ENCODE peak calls at places on chromosome 18, in nine cellular contexts. One of them, this sample, is unnamed.

GRCh38 chr18:68417166-68417776 is 297.6 kb downstream of the TMX3 start:
- DNase-seq in spleen: no peak
- DNase-seq in Calu3: no peak
- DNase-seq in AG10803: no peak
- DNase-seq in fibroblast of mammary gland: no peak
- DNase-seq in foreskin keratinocyte: no peak
- DNase-seq in uterus: no peak
- DNase-seq in brain microvascular endothelial cell: no peak
- DNase-seq in upper lobe of right lung: no peak
- DNase-seq in this sample: no peak

GRCh38 chr18:76388261-76388660 is 106.8 kb downstream of the ZNF516 start:
- DNase-seq in spleen: no peak
- DNase-seq in Calu3: no peak
- DNase-seq in AG10803: no peak
- DNase-seq in fibroblast of mammary gland: no peak
- DNase-seq in foreskin keratinocyte: no peak
- DNase-seq in uterus: no peak
- DNase-seq in brain microvascular endothelial cell: no peak
- DNase-seq in upper lobe of right lung: no peak
- DNase-seq in this sample: no peak

GRCh38 chr18:32300914-32301313 is 111.1 kb downstream of the MEP1B start:
- DNase-seq in spleen: no peak
- DNase-seq in Calu3: no peak
- DNase-seq in AG10803: peak
- DNase-seq in fibroblast of mammary gland: peak
- DNase-seq in foreskin keratinocyte: no peak
- DNase-seq in uterus: no peak
- DNase-seq in brain microvascular endothelial cell: no peak
- DNase-seq in upper lobe of right lung: no peak
- DNase-seq in this sample: no peak

GRCh38 chr18:76654536-76654935 is 159.5 kb upstream of the ZNF516 start:
- DNase-seq in spleen: no peak
- DNase-seq in Calu3: no peak
- DNase-seq in AG10803: peak
- DNase-seq in fibroblast of mammary gland: peak
- DNase-seq in foreskin keratinocyte: no peak
- DNase-seq in uterus: no peak
- DNase-seq in brain microvascular endothelial cell: no peak
- DNase-seq in upper lobe of right lung: no peak
- DNase-seq in this sample: no peak

GRCh38 chr18:73564073-73564472 is 583.6 kb downstream of the FBXO15 start:
- DNase-seq in spleen: no peak
- DNase-seq in Calu3: peak
- DNase-seq in AG10803: peak
- DNase-seq in fibroblast of mammary gland: peak
- DNase-seq in foreskin keratinocyte: peak
- DNase-seq in uterus: no peak
- DNase-seq in brain microvascular endothelial cell: peak
- DNase-seq in upper lobe of right lung: no peak
- DNase-seq in this sample: no peak

GRCh38 chr18:77115461-77115907 is 17.1 kb downstream of the MBP start:
- DNase-seq in spleen: no peak
- DNase-seq in Calu3: peak
- DNase-seq in AG10803: no peak
- DNase-seq in fibroblast of mammary gland: no peak
- DNase-seq in foreskin keratinocyte: no peak
- DNase-seq in uterus: peak
- DNase-seq in brain microvascular endothelial cell: no peak
- DNase-seq in upper lobe of right lung: no peak
- DNase-seq in this sample: no peak

GRCh38 chr18:54671291-54671881 is 80.3 kb downstream of the DYNAP start:
- DNase-seq in spleen: no peak
- DNase-seq in Calu3: peak
- DNase-seq in AG10803: peak
- DNase-seq in fibroblast of mammary gland: peak
- DNase-seq in foreskin keratinocyte: peak
- DNase-seq in uterus: no peak
- DNase-seq in brain microvascular endothelial cell: peak
- DNase-seq in upper lobe of right lung: no peak
- DNase-seq in this sample: peak

GRCh38 chr18:57915848-57916596 is 112.9 kb upstream of the ATP8B1 start:
- DNase-seq in spleen: no peak
- DNase-seq in Calu3: peak
- DNase-seq in AG10803: no peak
- DNase-seq in fibroblast of mammary gland: no peak
- DNase-seq in foreskin keratinocyte: no peak
- DNase-seq in uterus: no peak
- DNase-seq in brain microvascular endothelial cell: no peak
- DNase-seq in upper lobe of right lung: no peak
- DNase-seq in this sample: no peak

GRCh38 chr18:79246309-79247108 is 149.2 kb upstream of the NFATC1 start:
- DNase-seq in spleen: peak
- DNase-seq in Calu3: peak
- DNase-seq in AG10803: peak
- DNase-seq in fibroblast of mammary gland: peak
- DNase-seq in foreskin keratinocyte: peak
- DNase-seq in uterus: peak
- DNase-seq in brain microvascular endothelial cell: peak
- DNase-seq in upper lobe of right lung: peak
- DNase-seq in this sample: peak

GRCh38 chr18:77106331-77106730 is 26.3 kb downstream of the MBP start:
- DNase-seq in spleen: no peak
- DNase-seq in Calu3: no peak
- DNase-seq in AG10803: no peak
- DNase-seq in fibroblast of mammary gland: no peak
- DNase-seq in foreskin keratinocyte: no peak
- DNase-seq in uterus: no peak
- DNase-seq in brain microvascular endothelial cell: no peak
- DNase-seq in upper lobe of right lung: peak
- DNase-seq in this sample: no peak

GRCh38 chr18:29741481-29741880 is 1301.1 kb downstream of the DSC3 start:
- DNase-seq in spleen: no peak
- DNase-seq in Calu3: no peak
- DNase-seq in AG10803: no peak
- DNase-seq in fibroblast of mammary gland: no peak
- DNase-seq in foreskin keratinocyte: no peak
- DNase-seq in uterus: no peak
- DNase-seq in brain microvascular endothelial cell: no peak
- DNase-seq in upper lobe of right lung: no peak
- DNase-seq in this sample: no peak

GRCh38 chr18:36692909-36693308 is 135.9 kb downstream of the TPGS2 start:
- DNase-seq in spleen: no peak
- DNase-seq in Calu3: no peak
- DNase-seq in AG10803: peak
- DNase-seq in fibroblast of mammary gland: peak
- DNase-seq in foreskin keratinocyte: no peak
- DNase-seq in uterus: no peak
- DNase-seq in brain microvascular endothelial cell: no peak
- DNase-seq in upper lobe of right lung: no peak
- DNase-seq in this sample: no peak

GRCh38 chr18:76977108-76977621 is 154.8 kb downstream of the ZNF236 start:
- DNase-seq in spleen: no peak
- DNase-seq in Calu3: no peak
- DNase-seq in AG10803: no peak
- DNase-seq in fibroblast of mammary gland: no peak
- DNase-seq in foreskin keratinocyte: no peak
- DNase-seq in uterus: no peak
- DNase-seq in brain microvascular endothelial cell: no peak
- DNase-seq in upper lobe of right lung: peak
- DNase-seq in this sample: no peak

GRCh38 chr18:5463390-5463789 is 80.4 kb downstream of the EPB41L3 start:
- DNase-seq in spleen: no peak
- DNase-seq in Calu3: no peak
- DNase-seq in AG10803: peak
- DNase-seq in fibroblast of mammary gland: peak
- DNase-seq in foreskin keratinocyte: no peak
- DNase-seq in uterus: peak
- DNase-seq in brain microvascular endothelial cell: peak
- DNase-seq in upper lobe of right lung: peak
- DNase-seq in this sample: no peak

GRCh38 chr18:27839141-27839540 is 337.8 kb downstream of the CDH2 start:
- DNase-seq in spleen: no peak
- DNase-seq in Calu3: peak
- DNase-seq in AG10803: peak
- DNase-seq in fibroblast of mammary gland: peak
- DNase-seq in foreskin keratinocyte: peak
- DNase-seq in uterus: no peak
- DNase-seq in brain microvascular endothelial cell: peak
- DNase-seq in upper lobe of right lung: no peak
- DNase-seq in this sample: no peak

GRCh38 chr18:3058328-3059191 is 45.6 kb upstream of the LPIN2 start:
- DNase-seq in spleen: no peak
- DNase-seq in Calu3: no peak
- DNase-seq in AG10803: no peak
- DNase-seq in fibroblast of mammary gland: no peak
- DNase-seq in foreskin keratinocyte: no peak
- DNase-seq in uterus: no peak
- DNase-seq in brain microvascular endothelial cell: no peak
- DNase-seq in upper lobe of right lung: no peak
- DNase-seq in this sample: no peak

DNA sequence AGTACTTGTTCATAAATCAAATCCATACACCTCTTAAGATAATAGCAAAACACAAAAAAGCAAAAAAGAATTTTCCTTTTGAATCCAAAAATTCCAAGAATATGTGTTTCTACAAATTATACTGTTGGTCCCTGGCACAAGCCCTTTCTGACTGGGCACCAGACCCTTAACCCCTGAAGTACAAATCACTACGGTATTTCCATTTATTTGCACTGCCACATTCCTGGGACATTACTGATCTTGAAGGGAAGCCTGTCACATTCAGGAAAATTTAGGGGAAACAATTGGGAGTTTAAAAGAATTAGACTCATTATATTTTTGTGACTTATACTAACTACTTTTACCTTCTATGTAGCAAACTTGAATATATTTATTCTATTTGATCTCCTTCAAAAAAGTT is 98.8 kb downstream of the ZNF521 start:
- DNase-seq in spleen: no peak
- DNase-seq in Calu3: no peak
- DNase-seq in AG10803: peak
- DNase-seq in fibroblast of mammary gland: no peak
- DNase-seq in foreskin keratinocyte: no peak
- DNase-seq in uterus: no peak
- DNase-seq in brain microvascular endothelial cell: no peak
- DNase-seq in upper lobe of right lung: no peak
- DNase-seq in this sample: no peak
- TF ChIP-seq CTCF in spleen: no peak
- TF ChIP-seq CTCF in Calu3: no peak
- TF ChIP-seq CTCF in AG10803: no peak
- TF ChIP-seq CTCF in fibroblast of mammary gland: no peak
- TF ChIP-seq CTCF in foreskin keratinocyte: no peak
- TF ChIP-seq CTCF in uterus: no peak
- TF ChIP-seq CTCF in brain microvascular endothelial cell: no peak
- TF ChIP-seq CTCF in upper lobe of right lung: no peak
- TF ChIP-seq CTCF in this sample: no peak

DNA sequence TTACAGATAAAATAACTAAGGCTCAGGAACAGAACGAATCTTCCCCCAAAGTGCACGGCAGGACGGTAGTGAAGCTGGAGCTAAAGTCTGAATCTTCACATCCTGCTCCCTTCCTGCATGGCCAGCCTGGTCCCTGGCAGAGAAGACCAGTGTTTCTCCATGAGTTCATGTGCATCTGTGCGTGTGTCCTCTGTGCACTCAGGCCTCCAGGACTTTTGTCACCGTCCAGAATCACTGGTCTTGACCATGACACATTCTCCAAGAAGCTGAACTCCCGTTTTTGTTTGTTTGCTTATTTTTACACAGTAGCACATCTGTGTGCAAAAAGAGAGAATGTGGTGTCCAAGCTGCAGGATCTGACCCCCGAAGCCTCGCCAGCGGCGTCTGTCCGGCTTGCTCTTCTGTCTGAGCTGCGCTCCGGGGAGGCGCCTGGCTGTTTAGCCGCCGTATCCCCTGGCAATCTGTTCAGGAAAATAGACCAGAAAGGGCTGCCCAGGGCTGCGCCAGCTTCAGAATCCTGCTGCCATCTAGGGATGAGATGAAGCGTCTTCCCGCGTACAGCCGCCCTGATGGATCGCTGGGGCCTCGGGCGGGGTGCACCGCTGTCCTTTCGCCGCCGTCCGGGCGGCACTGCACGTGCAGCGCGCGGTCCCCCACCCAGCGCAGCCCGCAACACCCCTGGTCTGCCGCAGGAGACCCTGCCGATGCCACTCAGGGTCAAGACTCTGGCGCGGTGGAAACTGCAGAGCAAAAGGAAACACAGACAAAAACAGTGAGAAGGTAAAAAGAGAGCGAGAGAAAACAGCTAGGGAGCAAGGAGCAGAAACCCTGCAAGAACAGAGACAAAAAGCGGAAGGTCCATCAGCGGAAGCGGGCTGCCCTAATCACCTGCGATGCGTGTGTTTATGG is 2113.6 kb upstream of the PIK3C3 start:
- DNase-seq in spleen: peak
- DNase-seq in Calu3: peak
- DNase-seq in AG10803: peak
- DNase-seq in fibroblast of mammary gland: peak
- DNase-seq in foreskin keratinocyte: peak
- DNase-seq in uterus: no peak
- DNase-seq in brain microvascular endothelial cell: peak
- DNase-seq in upper lobe of right lung: peak
- DNase-seq in this sample: peak
- TF ChIP-seq CTCF in spleen: no peak
- TF ChIP-seq CTCF in Calu3: peak
- TF ChIP-seq CTCF in AG10803: peak
- TF ChIP-seq CTCF in fibroblast of mammary gland: peak
- TF ChIP-seq CTCF in foreskin keratinocyte: peak
- TF ChIP-seq CTCF in uterus: peak
- TF ChIP-seq CTCF in brain microvascular endothelial cell: peak
- TF ChIP-seq CTCF in upper lobe of right lung: peak
- TF ChIP-seq CTCF in this sample: no peak

DNA sequence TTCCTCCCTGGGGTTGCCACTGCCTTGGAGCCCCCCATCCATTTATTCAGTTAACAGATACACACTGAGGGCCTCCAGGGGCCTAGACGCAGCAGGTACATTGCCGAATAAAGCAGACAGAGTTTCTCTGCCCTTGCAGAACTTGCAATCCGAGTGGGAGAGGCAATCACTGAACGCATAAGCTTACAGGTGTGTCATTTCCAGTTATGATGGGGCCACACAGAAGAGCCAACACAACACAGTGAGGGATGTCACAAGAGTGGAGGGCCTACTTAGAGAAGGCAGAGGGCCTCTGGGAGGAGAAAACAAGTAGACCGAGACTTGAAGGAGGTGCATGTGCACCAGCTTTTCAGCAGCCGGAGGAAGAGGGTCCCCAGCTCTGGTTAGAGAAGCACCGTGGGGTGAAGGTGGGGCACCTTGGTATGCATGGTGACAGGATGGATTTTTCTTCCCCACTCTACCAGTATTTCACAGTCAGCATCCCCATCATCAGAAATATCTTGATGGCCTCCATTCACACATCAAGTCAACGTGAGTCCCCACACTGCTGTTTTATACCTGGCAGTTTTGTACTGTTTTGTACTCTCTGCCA is 150.9 kb downstream of the SMAD7 start:
- DNase-seq in spleen: peak
- DNase-seq in Calu3: no peak
- DNase-seq in AG10803: no peak
- DNase-seq in fibroblast of mammary gland: no peak
- DNase-seq in foreskin keratinocyte: no peak
- DNase-seq in uterus: peak
- DNase-seq in brain microvascular endothelial cell: no peak
- DNase-seq in upper lobe of right lung: peak
- DNase-seq in this sample: no peak
- TF ChIP-seq CTCF in spleen: no peak
- TF ChIP-seq CTCF in Calu3: no peak
- TF ChIP-seq CTCF in AG10803: no peak
- TF ChIP-seq CTCF in fibroblast of mammary gland: no peak
- TF ChIP-seq CTCF in foreskin keratinocyte: no peak
- TF ChIP-seq CTCF in uterus: no peak
- TF ChIP-seq CTCF in brain microvascular endothelial cell: no peak
- TF ChIP-seq CTCF in upper lobe of right lung: no peak
- TF ChIP-seq CTCF in this sample: no peak

GRCh38 chr18:8778824-8779223 is 73.5 kb downstream of the MTCL1 start:
- DNase-seq in spleen: no peak
- DNase-seq in Calu3: no peak
- DNase-seq in AG10803: no peak
- DNase-seq in fibroblast of mammary gland: no peak
- DNase-seq in foreskin keratinocyte: no peak
- DNase-seq in uterus: no peak
- DNase-seq in brain microvascular endothelial cell: no peak
- DNase-seq in upper lobe of right lung: no peak
- DNase-seq in this sample: no peak
- TF ChIP-seq CTCF in spleen: no peak
- TF ChIP-seq CTCF in Calu3: no peak
- TF ChIP-seq CTCF in AG10803: no peak
- TF ChIP-seq CTCF in fibroblast of mammary gland: no peak
- TF ChIP-seq CTCF in foreskin keratinocyte: no peak
- TF ChIP-seq CTCF in uterus: no peak
- TF ChIP-seq CTCF in brain microvascular endothelial cell: no peak
- TF ChIP-seq CTCF in upper lobe of right lung: no peak
- TF ChIP-seq CTCF in this sample: no peak

This sample was measured in GM13976.